ENCODE peak calls at places on chromosomes 16 and 17, in ten cellular contexts. One of them, this sample, is unnamed.

GRCh38 chr17:50277357-50277754 is 3.1 kb downstream of the TMEM92 start:
- DNase-seq in GM13976: peak
- DNase-seq in HuH-7: no peak
- DNase-seq in cardiac muscle cell: no peak
- DNase-seq in thoracic aorta: no peak
- DNase-seq in stimulated activated CD4-positive, alpha-beta T cell treated with anti-CD3 and anti-CD28 coated beads, Interleukin-1b, Interleukin-23, amount 100 ng/mL, for 1 hour: no peak
- DNase-seq in A549: no peak
- DNase-seq in HT-29: no peak
- DNase-seq in sigmoid colon: no peak
- DNase-seq in germinal center: no peak
- DNase-seq in this sample: no peak

GRCh38 chr16:89084411-89084810 is 9.2 kb upstream of the ACSF3 start:
- DNase-seq in GM13976: no peak
- DNase-seq in HuH-7: no peak
- DNase-seq in cardiac muscle cell: no peak
- DNase-seq in thoracic aorta: no peak
- DNase-seq in stimulated activated CD4-positive, alpha-beta T cell treated with anti-CD3 and anti-CD28 coated beads, Interleukin-1b, Interleukin-23, amount 100 ng/mL, for 1 hour: no peak
- DNase-seq in A549: no peak
- DNase-seq in HT-29: no peak
- DNase-seq in sigmoid colon: no peak
- DNase-seq in germinal center: no peak
- DNase-seq in this sample: no peak

GRCh38 chr17:28551421-28552186 is 820 bp downstream of the UNC119 start:
- DNase-seq in GM13976: peak
- DNase-seq in HuH-7: peak
- DNase-seq in cardiac muscle cell: peak
- DNase-seq in thoracic aorta: no peak
- DNase-seq in stimulated activated CD4-positive, alpha-beta T cell treated with anti-CD3 and anti-CD28 coated beads, Interleukin-1b, Interleukin-23, amount 100 ng/mL, for 1 hour: no peak
- DNase-seq in A549: no peak
- DNase-seq in HT-29: no peak
- DNase-seq in sigmoid colon: no peak
- DNase-seq in germinal center: no peak
- DNase-seq in this sample: no peak

GRCh38 chr17:66373944-66374817 is 71.8 kb downstream of the PRKCA start:
- DNase-seq in GM13976: no peak
- DNase-seq in HuH-7: no peak
- DNase-seq in cardiac muscle cell: peak
- DNase-seq in thoracic aorta: no peak
- DNase-seq in stimulated activated CD4-positive, alpha-beta T cell treated with anti-CD3 and anti-CD28 coated beads, Interleukin-1b, Interleukin-23, amount 100 ng/mL, for 1 hour: peak
- DNase-seq in A549: no peak
- DNase-seq in HT-29: peak
- DNase-seq in sigmoid colon: no peak
- DNase-seq in germinal center: no peak
- DNase-seq in this sample: peak

GRCh38 chr16:72536673-72537435 is 364.9 kb upstream of the PMFBP1 start:
- DNase-seq in GM13976: no peak
- DNase-seq in HuH-7: no peak
- DNase-seq in cardiac muscle cell: no peak
- DNase-seq in thoracic aorta: no peak
- DNase-seq in stimulated activated CD4-positive, alpha-beta T cell treated with anti-CD3 and anti-CD28 coated beads, Interleukin-1b, Interleukin-23, amount 100 ng/mL, for 1 hour: no peak
- DNase-seq in A549: no peak
- DNase-seq in HT-29: no peak
- DNase-seq in sigmoid colon: no peak
- DNase-seq in germinal center: no peak
- DNase-seq in this sample: no peak

GRCh38 chr17:5638596-5638995 is 54.3 kb upstream of the NLRP1 start:
- DNase-seq in GM13976: no peak
- DNase-seq in HuH-7: no peak
- DNase-seq in cardiac muscle cell: no peak
- DNase-seq in thoracic aorta: no peak
- DNase-seq in stimulated activated CD4-positive, alpha-beta T cell treated with anti-CD3 and anti-CD28 coated beads, Interleukin-1b, Interleukin-23, amount 100 ng/mL, for 1 hour: no peak
- DNase-seq in A549: no peak
- DNase-seq in HT-29: no peak
- DNase-seq in sigmoid colon: no peak
- DNase-seq in germinal center: no peak
- DNase-seq in this sample: no peak

GRCh38 chr17:58231644-58232043 is 6.7 kb upstream of the LPO start:
- DNase-seq in GM13976: no peak
- DNase-seq in HuH-7: no peak
- DNase-seq in cardiac muscle cell: no peak
- DNase-seq in thoracic aorta: no peak
- DNase-seq in stimulated activated CD4-positive, alpha-beta T cell treated with anti-CD3 and anti-CD28 coated beads, Interleukin-1b, Interleukin-23, amount 100 ng/mL, for 1 hour: no peak
- DNase-seq in A549: no peak
- DNase-seq in HT-29: no peak
- DNase-seq in sigmoid colon: no peak
- DNase-seq in germinal center: no peak
- DNase-seq in this sample: no peak

GRCh38 chr16:85891033-85891775 is 7.8 kb upstream of the IRF8 start:
- DNase-seq in GM13976: no peak
- DNase-seq in HuH-7: no peak
- DNase-seq in cardiac muscle cell: no peak
- DNase-seq in thoracic aorta: no peak
- DNase-seq in stimulated activated CD4-positive, alpha-beta T cell treated with anti-CD3 and anti-CD28 coated beads, Interleukin-1b, Interleukin-23, amount 100 ng/mL, for 1 hour: no peak
- DNase-seq in A549: peak
- DNase-seq in HT-29: no peak
- DNase-seq in sigmoid colon: no peak
- DNase-seq in germinal center: no peak
- DNase-seq in this sample: no peak

GRCh38 chr17:18877104-18877503 is 19.2 kb downstream of the PRPSAP2 start:
- DNase-seq in GM13976: no peak
- DNase-seq in HuH-7: no peak
- DNase-seq in cardiac muscle cell: no peak
- DNase-seq in thoracic aorta: no peak
- DNase-seq in stimulated activated CD4-positive, alpha-beta T cell treated with anti-CD3 and anti-CD28 coated beads, Interleukin-1b, Interleukin-23, amount 100 ng/mL, for 1 hour: no peak
- DNase-seq in A549: peak
- DNase-seq in HT-29: no peak
- DNase-seq in sigmoid colon: no peak
- DNase-seq in germinal center: no peak
- DNase-seq in this sample: no peak

GRCh38 chr17:70558821-70559220 is 389.5 kb downstream of the KCNJ2 start:
- DNase-seq in GM13976: no peak
- DNase-seq in HuH-7: no peak
- DNase-seq in cardiac muscle cell: no peak
- DNase-seq in thoracic aorta: no peak
- DNase-seq in stimulated activated CD4-positive, alpha-beta T cell treated with anti-CD3 and anti-CD28 coated beads, Interleukin-1b, Interleukin-23, amount 100 ng/mL, for 1 hour: no peak
- DNase-seq in A549: no peak
- DNase-seq in HT-29: no peak
- DNase-seq in sigmoid colon: no peak
- DNase-seq in germinal center: no peak
- DNase-seq in this sample: no peak

GRCh38 chr17:73068322-73069153 is 23.9 kb downstream of the SLC39A11 start:
- DNase-seq in GM13976: no peak
- DNase-seq in HuH-7: peak
- DNase-seq in cardiac muscle cell: no peak
- DNase-seq in thoracic aorta: no peak
- DNase-seq in stimulated activated CD4-positive, alpha-beta T cell treated with anti-CD3 and anti-CD28 coated beads, Interleukin-1b, Interleukin-23, amount 100 ng/mL, for 1 hour: no peak
- DNase-seq in A549: peak
- DNase-seq in HT-29: peak
- DNase-seq in sigmoid colon: no peak
- DNase-seq in germinal center: no peak
- DNase-seq in this sample: no peak

GRCh38 chr16:4232541-4233386 is 9.1 kb downstream of the SRL start:
- DNase-seq in GM13976: no peak
- DNase-seq in HuH-7: no peak
- DNase-seq in cardiac muscle cell: peak
- DNase-seq in thoracic aorta: no peak
- DNase-seq in stimulated activated CD4-positive, alpha-beta T cell treated with anti-CD3 and anti-CD28 coated beads, Interleukin-1b, Interleukin-23, amount 100 ng/mL, for 1 hour: no peak
- DNase-seq in A549: no peak
- DNase-seq in HT-29: no peak
- DNase-seq in sigmoid colon: no peak
- DNase-seq in germinal center: no peak
- DNase-seq in this sample: no peak

GRCh38 chr17:64084086-64084939 is 45.6 kb downstream of the ERN1 start:
- DNase-seq in GM13976: no peak
- DNase-seq in HuH-7: peak
- DNase-seq in cardiac muscle cell: no peak
- DNase-seq in thoracic aorta: no peak
- DNase-seq in stimulated activated CD4-positive, alpha-beta T cell treated with anti-CD3 and anti-CD28 coated beads, Interleukin-1b, Interleukin-23, amount 100 ng/mL, for 1 hour: no peak
- DNase-seq in A549: peak
- DNase-seq in HT-29: peak
- DNase-seq in sigmoid colon: no peak
- DNase-seq in germinal center: no peak
- DNase-seq in this sample: no peak